ENCODE peak calls at places on chromosome 13, in five cellular contexts. B, V, T, E and G are unnamed samples.

GRCh38 chr13:112174476-112175110 is 107.6 kb downstream of the SOX1 start:
- DNase-seq in B (no peak), V (no peak), T (no peak), E (no peak), G (no peak)

GRCh38 chr13:66329988-66330429 is 900.1 kb downstream of the PCDH9 start:
- DNase-seq in B (no peak), V (no peak), T (no peak), E (no peak), G (no peak)

GRCh38 chr13:90591260-90591926 is 756.1 kb upstream of the MIR17HG start:
- DNase-seq in B (peak; percentile 31), V (no peak), T (no peak), E (no peak), G (no peak)

GRCh38 chr13:26015276-26015934 is 36.4 kb downstream of the SHISA2 start:
- DNase-seq in B (no peak), V (no peak), T (no peak), E (no peak), G (no peak)

GRCh38 chr13:49082653-49083536 is 107.2 kb downstream of the FNDC3A start:
- DNase-seq in B (no peak), V (peak; percentile 70), T (no peak), E (no peak), G (peak; percentile 78)

GRCh38 chr13:107743983-107744382 is 471.4 kb downstream of the LIG4 start:
- DNase-seq in B (peak; percentile 27), V (no peak), T (no peak), E (no peak), G (peak; percentile 58)

GRCh38 chr13:23672616-23673015 is 102.4 kb downstream of the TNFRSF19 start:
- DNase-seq in B (no peak), V (no peak), T (no peak), E (no peak), G (no peak)

GRCh38 chr13:75181906-75182305 is 300.1 kb downstream of the TBC1D4 start:
- DNase-seq in B (peak; percentile 80), V (no peak), T (no peak), E (no peak), G (peak; percentile 55)

GRCh38 chr13:21389124-21389523 is 70.0 kb downstream of the ZDHHC20 start:
- DNase-seq in B (no peak), V (no peak), T (no peak), E (no peak), G (no peak)

GRCh38 chr13:94305463-94305862 is 174.0 kb downstream of the DCT start:
- DNase-seq in B (peak; percentile 93), V (no peak), T (no peak), E (no peak), G (peak; percentile 74)

GRCh38 chr13:50995870-50996269 is 86.3 kb downstream of the RNASEH2B start:
- DNase-seq in B (no peak), V (no peak), T (no peak), E (no peak), G (no peak)

GRCh38 chr13:61880576-61881283 is 465.1 kb upstream of the PCDH20 start:
- DNase-seq in B (peak; percentile 33), V (peak; percentile 51), T (peak; percentile 26), E (no peak), G (no peak)

GRCh38 chr13:46778879-46779278 is 18.1 kb downstream of the ESD start:
- DNase-seq in B (peak; percentile 30), V (no peak), T (no peak), E (no peak), G (no peak)

GRCh38 chr13:113759525-113760137 is 605 bp downstream of the TMEM255B start:
- DNase-seq in B (peak; percentile 25), V (no peak), T (no peak), E (peak; percentile 60), G (no peak)

GRCh38 chr13:20826810-20827560 is 53.2 kb upstream of the EEF1AKMT1 start:
- DNase-seq in B (no peak), V (no peak), T (no peak), E (no peak), G (no peak)

GRCh38 chr13:114235697-114236096 is 1.0 kb downstream of the CDC16 start:
- DNase-seq in B (peak; percentile 4), V (no peak), T (no peak), E (no peak), G (no peak)

GRCh38 chr13:71079638-71080037 is 787.4 kb downstream of the DACH1 start:
- DNase-seq in B (no peak), V (no peak), T (no peak), E (no peak), G (no peak)

GRCh38 chr13:33260168-33261098 is 25.1 kb downstream of the STARD13 start:
- DNase-seq in B (no peak), V (no peak), T (peak; percentile 8), E (no peak), G (no peak)

GRCh38 chr13:43227721-43228120 is 204.3 kb downstream of the DNAJC15 start:
- DNase-seq in B (peak; percentile 23), V (no peak), T (no peak), E (no peak), G (no peak)

DNA sequence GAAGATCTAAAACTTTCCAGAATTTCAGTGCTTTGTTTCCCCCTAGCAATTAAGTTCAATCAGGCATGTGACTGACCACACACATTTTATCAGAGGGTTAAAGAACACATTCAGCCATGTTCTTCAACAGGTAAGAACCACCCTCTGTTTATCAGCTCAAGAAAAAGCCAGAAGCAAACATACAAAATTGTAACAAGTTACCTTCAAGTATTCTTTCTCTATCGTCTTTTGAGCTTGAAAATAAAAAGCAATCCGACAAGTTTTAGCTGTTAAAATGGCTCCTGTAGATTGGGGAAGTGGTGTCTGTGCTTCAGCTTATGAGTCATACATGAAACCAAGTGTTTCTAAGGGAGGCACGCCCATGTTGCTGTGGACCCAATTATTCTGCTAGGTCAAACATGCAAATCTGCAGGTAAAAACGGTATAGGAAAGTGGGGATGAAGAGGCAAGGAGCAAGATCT is at the start of gene ELF1:
- DNase-seq in B (peak; percentile 78), V (peak; percentile 95), T (peak; percentile 85), E (peak; percentile 32), G (peak; percentile 14)
- H3K4me3 ChIP-seq in B (peak within 1 kb of the TSS; percentile 74), V (peak within 1 kb of the TSS; percentile 96), T (peak within 1 kb of the TSS; percentile 63), E (peak within 1 kb of the TSS; percentile 24), G (no peak within 1 kb of the TSS)

GRCh38 chr13:27978301-27978968 is 9.3 kb upstream of the CDX2 start:
- DNase-seq in B (no peak), V (no peak), T (no peak), E (no peak), G (no peak)
- H3K4me3 ChIP-seq in B (no peak overlapping the region), V (no peak overlapping the region), T (no peak overlapping the region), E (no peak overlapping the region), G (no peak overlapping the region)

GRCh38 chr13:45113809-45114208 is 6.5 kb upstream of the GTF2F2 start:
- DNase-seq in B (no peak), V (no peak), T (no peak), E (no peak), G (no peak)

GRCh38 chr13:45105895-45106294 is 14.4 kb upstream of the GTF2F2 start:
- DNase-seq in B (no peak), V (no peak), T (no peak), E (no peak), G (no peak)

GRCh38 chr13:45104294-45104693 is 16.0 kb upstream of the GTF2F2 start:
- DNase-seq in B (no peak), V (no peak), T (no peak), E (no peak), G (no peak)

GRCh38 chr13:45107539-45107938 is 12.8 kb upstream of the GTF2F2 start:
- DNase-seq in B (no peak), V (no peak), T (no peak), E (no peak), G (no peak)

GRCh38 chr13:45108716-45109706 is 11.3 kb upstream of the GTF2F2 start:
- DNase-seq in B (no peak), V (peak; percentile 77), T (no peak), E (no peak), G (peak; percentile 58)
- H3K4me3 ChIP-seq in B (no peak overlapping the region), V (peak overlapping the region; percentile 35), T (no peak overlapping the region), E (no peak overlapping the region), G (no peak overlapping the region)

GRCh38 chr13:97188207-97188606 is 33.9 kb upstream of the MBNL2 start:
- DNase-seq in B (no peak), V (no peak), T (no peak), E (no peak), G (no peak)

GRCh38 chr13:97185751-97186150 is 36.4 kb upstream of the MBNL2 start:
- DNase-seq in B (no peak), V (no peak), T (no peak), E (no peak), G (no peak)

GRCh38 chr13:97182065-97182890 is 39.9 kb upstream of the MBNL2 start:
- DNase-seq in B (peak; percentile 30), V (no peak), T (no peak), E (no peak), G (no peak)

GRCh38 chr13:97189943-97190342 is 32.2 kb upstream of the MBNL2 start:
- DNase-seq in B (no peak), V (no peak), T (no peak), E (no peak), G (no peak)

DNA sequence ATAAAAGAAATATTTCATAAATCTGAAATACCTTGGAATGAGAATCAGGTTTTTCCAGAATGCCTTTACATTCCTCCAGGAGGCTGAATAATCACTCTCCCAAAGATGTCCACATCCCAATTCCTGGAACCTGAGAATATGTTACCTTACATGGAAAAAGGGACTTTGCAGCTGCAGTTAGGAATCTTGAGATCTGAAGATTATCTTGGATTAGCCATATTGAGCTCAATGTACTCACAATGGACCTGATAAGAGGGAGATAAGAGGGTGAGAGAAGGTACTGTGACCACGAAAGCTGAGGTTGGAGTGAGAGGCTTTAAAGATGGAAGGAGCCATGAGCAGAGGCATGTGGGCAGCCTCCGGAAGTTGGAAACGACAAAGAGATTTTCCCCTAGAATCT is 36.8 kb upstream of the MBNL2 start:
- DNase-seq in B (no peak), V (no peak), T (no peak), E (no peak), G (no peak)
- H3K4me3 ChIP-seq in B (no peak overlapping the region), V (no peak overlapping the region), T (no peak overlapping the region), E (no peak overlapping the region), G (no peak overlapping the region)

GRCh38 chr13:99992376-99992775 is 10.8 kb downstream of the ZIC2 start:
- DNase-seq in B (no peak), V (no peak), T (no peak), E (no peak), G (no peak)
- H3K4me3 ChIP-seq in B (no peak overlapping the region), V (no peak overlapping the region), T (no peak overlapping the region), E (no peak overlapping the region), G (no peak overlapping the region)

DNA sequence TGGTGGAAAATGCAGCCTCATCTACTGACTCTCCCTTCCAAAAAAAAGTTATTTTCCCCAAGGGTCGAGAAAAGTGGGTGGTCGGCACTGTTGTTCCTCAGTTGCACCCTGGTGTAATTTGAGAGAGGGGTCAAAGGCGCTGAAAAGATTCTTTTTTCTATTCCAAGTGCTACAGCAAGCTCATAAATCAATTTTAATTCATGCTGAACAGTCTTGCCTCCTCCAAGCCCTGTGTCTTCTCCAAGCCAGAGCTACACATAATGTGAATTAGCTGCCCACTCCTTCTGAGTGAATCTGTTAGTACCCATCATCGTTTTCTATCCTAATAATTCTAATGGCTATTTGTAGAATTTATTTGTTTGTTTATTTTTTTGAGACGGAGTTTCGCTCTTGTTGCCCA is 821 bp downstream of the SLC25A15 start:
- DNase-seq in B (no peak), V (no peak), T (no peak), E (no peak), G (no peak)
- H3K4me3 ChIP-seq in B (peak overlapping the region; percentile 80), V (peak overlapping the region; percentile 92), T (peak overlapping the region; percentile 81), E (peak overlapping the region; percentile 67), G (peak overlapping the region; percentile 74)